ENCODE peak calls at places on chromosome 1, in seven cellular contexts. One of them, this sample, is unnamed.

GRCh38 chr1:154502066-154502741 is at the start of the genes SHE and TDRD10:
- DNase-seq in suprapubic skin: peak; percentile 73
- DNase-seq in prostate gland: no peak
- DNase-seq in heart right ventricle: peak; percentile 57
- DNase-seq in CD4-positive, CD25-positive, alpha-beta regulatory T cell: peak; percentile 7
- DNase-seq in aorta: peak; percentile 79
- DNase-seq in IMR-90: no peak
- DNase-seq in this sample: no peak

GRCh38 chr1:194133152-194133551 is 946.7 kb upstream of the B3GALT2 start:
- DNase-seq in suprapubic skin: no peak
- DNase-seq in prostate gland: no peak
- DNase-seq in heart right ventricle: no peak
- DNase-seq in CD4-positive, CD25-positive, alpha-beta regulatory T cell: no peak
- DNase-seq in aorta: no peak
- DNase-seq in IMR-90: no peak
- DNase-seq in this sample: no peak

GRCh38 chr1:208309771-208310170 is 65.6 kb upstream of the PLXNA2 start:
- DNase-seq in suprapubic skin: no peak
- DNase-seq in prostate gland: no peak
- DNase-seq in heart right ventricle: no peak
- DNase-seq in CD4-positive, CD25-positive, alpha-beta regulatory T cell: no peak
- DNase-seq in aorta: no peak
- DNase-seq in IMR-90: no peak
- DNase-seq in this sample: no peak

GRCh38 chr1:54490361-54491248 is 57.4 kb upstream of the ACOT11 start:
- DNase-seq in suprapubic skin: no peak
- DNase-seq in prostate gland: no peak
- DNase-seq in heart right ventricle: peak; percentile 20
- DNase-seq in CD4-positive, CD25-positive, alpha-beta regulatory T cell: no peak
- DNase-seq in aorta: no peak
- DNase-seq in IMR-90: no peak
- DNase-seq in this sample: no peak

GRCh38 chr1:26697978-26698849 is 2.4 kb downstream of the ARID1A start:
- DNase-seq in suprapubic skin: peak; percentile 64
- DNase-seq in prostate gland: peak; percentile 81
- DNase-seq in heart right ventricle: peak; percentile 67
- DNase-seq in CD4-positive, CD25-positive, alpha-beta regulatory T cell: peak; percentile 41
- DNase-seq in aorta: peak; percentile 77
- DNase-seq in IMR-90: peak; percentile 99
- DNase-seq in this sample: no peak

GRCh38 chr1:8462298-8462946 is 144.5 kb downstream of the SLC45A1 start:
- DNase-seq in suprapubic skin: no peak
- DNase-seq in prostate gland: peak; percentile 36
- DNase-seq in heart right ventricle: no peak
- DNase-seq in CD4-positive, CD25-positive, alpha-beta regulatory T cell: no peak
- DNase-seq in aorta: no peak
- DNase-seq in IMR-90: no peak
- DNase-seq in this sample: no peak

GRCh38 chr1:84300991-84301758 is at the start of gene SAMD13:
- DNase-seq in suprapubic skin: peak; percentile 79
- DNase-seq in prostate gland: peak; percentile 78
- DNase-seq in heart right ventricle: peak; percentile 84
- DNase-seq in CD4-positive, CD25-positive, alpha-beta regulatory T cell: peak; percentile 3
- DNase-seq in aorta: no peak
- DNase-seq in IMR-90: peak; percentile 69
- DNase-seq in this sample: no peak

GRCh38 chr1:58618303-58618702 is 41.3 kb upstream of the TACSTD2 start:
- DNase-seq in suprapubic skin: peak; percentile 75
- DNase-seq in prostate gland: peak; percentile 54
- DNase-seq in heart right ventricle: no peak
- DNase-seq in CD4-positive, CD25-positive, alpha-beta regulatory T cell: no peak
- DNase-seq in aorta: peak; percentile 79
- DNase-seq in IMR-90: peak; percentile 99
- DNase-seq in this sample: peak; percentile 4

GRCh38 chr1:25431495-25432363 is 1.0 kb downstream of the MACO1 start:
- DNase-seq in suprapubic skin: peak; percentile 66
- DNase-seq in prostate gland: peak; percentile 10
- DNase-seq in heart right ventricle: peak; percentile 20
- DNase-seq in CD4-positive, CD25-positive, alpha-beta regulatory T cell: peak; percentile 6
- DNase-seq in aorta: no peak
- DNase-seq in IMR-90: no peak
- DNase-seq in this sample: no peak

GRCh38 chr1:3465935-3466321 is 11.5 kb downstream of the ARHGEF16 start:
- DNase-seq in suprapubic skin: no peak
- DNase-seq in prostate gland: no peak
- DNase-seq in heart right ventricle: no peak
- DNase-seq in CD4-positive, CD25-positive, alpha-beta regulatory T cell: no peak
- DNase-seq in aorta: peak; percentile 57
- DNase-seq in IMR-90: no peak
- DNase-seq in this sample: no peak

GRCh38 chr1:15089244-15089992 is 64.1 kb upstream of the TMEM51 start:
- DNase-seq in suprapubic skin: no peak
- DNase-seq in prostate gland: peak; percentile 24
- DNase-seq in heart right ventricle: no peak
- DNase-seq in CD4-positive, CD25-positive, alpha-beta regulatory T cell: no peak
- DNase-seq in aorta: peak; percentile 34
- DNase-seq in IMR-90: no peak
- DNase-seq in this sample: no peak

GRCh38 chr1:207314836-207315235 is 6.6 kb upstream of the CD55 start:
- DNase-seq in suprapubic skin: no peak
- DNase-seq in prostate gland: no peak
- DNase-seq in heart right ventricle: no peak
- DNase-seq in CD4-positive, CD25-positive, alpha-beta regulatory T cell: no peak
- DNase-seq in aorta: no peak
- DNase-seq in IMR-90: peak; percentile 76
- DNase-seq in this sample: no peak

GRCh38 chr1:222909586-222909985 is 94.7 kb downstream of the DISP1 start:
- DNase-seq in suprapubic skin: no peak
- DNase-seq in prostate gland: no peak
- DNase-seq in heart right ventricle: peak; percentile 21
- DNase-seq in CD4-positive, CD25-positive, alpha-beta regulatory T cell: no peak
- DNase-seq in aorta: no peak
- DNase-seq in IMR-90: peak; percentile 72
- DNase-seq in this sample: no peak

GRCh38 chr1:171081220-171081993 is 9.3 kb upstream of the FMO3 start:
- DNase-seq in suprapubic skin: no peak
- DNase-seq in prostate gland: no peak
- DNase-seq in heart right ventricle: no peak
- DNase-seq in CD4-positive, CD25-positive, alpha-beta regulatory T cell: no peak
- DNase-seq in aorta: no peak
- DNase-seq in IMR-90: peak; percentile 64
- DNase-seq in this sample: no peak

GRCh38 chr1:14929547-14930223 is 223.9 kb upstream of the TMEM51 start:
- DNase-seq in suprapubic skin: no peak
- DNase-seq in prostate gland: peak; percentile 67
- DNase-seq in heart right ventricle: no peak
- DNase-seq in CD4-positive, CD25-positive, alpha-beta regulatory T cell: no peak
- DNase-seq in aorta: no peak
- DNase-seq in IMR-90: peak; percentile 86
- DNase-seq in this sample: no peak

GRCh38 chr1:3313579-3313955 is 140.9 kb upstream of the ARHGEF16 start:
- DNase-seq in suprapubic skin: peak; percentile 81
- DNase-seq in prostate gland: peak; percentile 81
- DNase-seq in heart right ventricle: peak; percentile 90
- DNase-seq in CD4-positive, CD25-positive, alpha-beta regulatory T cell: no peak
- DNase-seq in aorta: peak; percentile 97
- DNase-seq in IMR-90: peak; percentile 89
- DNase-seq in this sample: no peak

GRCh38 chr1:226656201-226656600 is 82.9 kb downstream of the ITPKB start:
- DNase-seq in suprapubic skin: no peak
- DNase-seq in prostate gland: no peak
- DNase-seq in heart right ventricle: no peak
- DNase-seq in CD4-positive, CD25-positive, alpha-beta regulatory T cell: no peak
- DNase-seq in aorta: peak; percentile 53
- DNase-seq in IMR-90: no peak
- DNase-seq in this sample: no peak

GRCh38 chr1:54407957-54408700 is 1.9 kb upstream of the SSBP3 start:
- DNase-seq in suprapubic skin: no peak
- DNase-seq in prostate gland: no peak
- DNase-seq in heart right ventricle: no peak
- DNase-seq in CD4-positive, CD25-positive, alpha-beta regulatory T cell: no peak
- DNase-seq in aorta: no peak
- DNase-seq in IMR-90: peak; percentile 89
- DNase-seq in this sample: no peak

GRCh38 chr1:205983925-205984725 is 19.1 kb downstream of the RAB7B start:
- DNase-seq in suprapubic skin: peak; percentile 77
- DNase-seq in prostate gland: peak; percentile 91
- DNase-seq in heart right ventricle: peak; percentile 71
- DNase-seq in CD4-positive, CD25-positive, alpha-beta regulatory T cell: no peak
- DNase-seq in aorta: peak; percentile 83
- DNase-seq in IMR-90: peak; percentile 55
- DNase-seq in this sample: no peak

GRCh38 chr1:98001764-98002163 is 80.9 kb upstream of the DPYD start:
- DNase-seq in suprapubic skin: no peak
- DNase-seq in prostate gland: no peak
- DNase-seq in heart right ventricle: no peak
- DNase-seq in CD4-positive, CD25-positive, alpha-beta regulatory T cell: no peak
- DNase-seq in aorta: no peak
- DNase-seq in IMR-90: peak; percentile 18
- DNase-seq in this sample: no peak

GRCh38 chr1:55893155-55893554 is 678.0 kb upstream of the USP24 start:
- DNase-seq in suprapubic skin: no peak
- DNase-seq in prostate gland: no peak
- DNase-seq in heart right ventricle: no peak
- DNase-seq in CD4-positive, CD25-positive, alpha-beta regulatory T cell: no peak
- DNase-seq in aorta: no peak
- DNase-seq in IMR-90: peak; percentile 61
- DNase-seq in this sample: no peak

GRCh38 chr1:226678701-226679100 is 60.4 kb downstream of the ITPKB start:
- DNase-seq in suprapubic skin: no peak
- DNase-seq in prostate gland: no peak
- DNase-seq in heart right ventricle: no peak
- DNase-seq in CD4-positive, CD25-positive, alpha-beta regulatory T cell: peak; percentile 39
- DNase-seq in aorta: no peak
- DNase-seq in IMR-90: no peak
- DNase-seq in this sample: no peak

GRCh38 chr1:47257224-47257623 is 25.2 kb upstream of the TAL1 start:
- DNase-seq in suprapubic skin: no peak
- DNase-seq in prostate gland: no peak
- DNase-seq in heart right ventricle: no peak
- DNase-seq in CD4-positive, CD25-positive, alpha-beta regulatory T cell: no peak
- DNase-seq in aorta: no peak
- DNase-seq in IMR-90: no peak
- DNase-seq in this sample: no peak

GRCh38 chr1:224616761-224617409 is 768 bp downstream of the CNIH3 start:
- DNase-seq in suprapubic skin: no peak
- DNase-seq in prostate gland: no peak
- DNase-seq in heart right ventricle: no peak
- DNase-seq in CD4-positive, CD25-positive, alpha-beta regulatory T cell: no peak
- DNase-seq in aorta: no peak
- DNase-seq in IMR-90: no peak
- DNase-seq in this sample: no peak

GRCh38 chr1:94475232-94475631 is 57.0 kb downstream of the ABCD3 start:
- DNase-seq in suprapubic skin: no peak
- DNase-seq in prostate gland: no peak
- DNase-seq in heart right ventricle: no peak
- DNase-seq in CD4-positive, CD25-positive, alpha-beta regulatory T cell: no peak
- DNase-seq in aorta: no peak
- DNase-seq in IMR-90: no peak
- DNase-seq in this sample: no peak

DNA sequence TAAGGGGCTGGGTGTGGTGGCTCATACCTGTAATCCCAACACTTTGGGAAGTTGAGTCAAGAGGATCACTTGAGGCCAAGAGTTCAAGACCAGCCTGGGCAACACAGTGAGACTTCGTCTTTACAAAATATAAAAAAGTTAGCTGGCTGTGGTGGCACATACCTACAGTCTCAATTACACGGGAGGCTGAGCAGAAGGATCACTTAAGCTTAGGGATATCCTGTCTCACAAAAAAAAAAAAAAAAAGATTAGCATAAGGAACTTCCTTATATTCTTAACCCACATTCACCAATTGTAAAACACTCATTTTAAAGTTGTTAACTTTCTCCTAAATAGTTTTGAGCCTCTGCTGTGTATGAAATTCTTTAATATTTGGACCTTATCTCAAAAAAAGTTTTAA is 53.1 kb downstream of the ABCD3 start:
- DNase-seq in suprapubic skin: no peak
- DNase-seq in prostate gland: no peak
- DNase-seq in heart right ventricle: no peak
- DNase-seq in CD4-positive, CD25-positive, alpha-beta regulatory T cell: no peak
- DNase-seq in aorta: no peak
- DNase-seq in IMR-90: no peak
- DNase-seq in this sample: no peak
- H3K27ac ChIP-seq in suprapubic skin: no peak overlapping the region
- H3K27ac ChIP-seq in prostate gland: no peak overlapping the region
- H3K27ac ChIP-seq in heart right ventricle: no peak overlapping the region
- H3K27ac ChIP-seq in CD4-positive, CD25-positive, alpha-beta regulatory T cell: no peak overlapping the region
- H3K27ac ChIP-seq in aorta: no peak overlapping the region
- H3K27ac ChIP-seq in IMR-90: no peak overlapping the region
- H3K27ac ChIP-seq in this sample: no peak overlapping the region

GRCh38 chr1:150259217-150259616 is 1.6 kb downstream of the CA14 start:
- DNase-seq in suprapubic skin: no peak
- DNase-seq in prostate gland: no peak
- DNase-seq in heart right ventricle: no peak
- DNase-seq in CD4-positive, CD25-positive, alpha-beta regulatory T cell: no peak
- DNase-seq in aorta: no peak
- DNase-seq in IMR-90: no peak
- DNase-seq in this sample: no peak

GRCh38 chr1:150259758-150260669 is 2.4 kb downstream of the CA14 start:
- DNase-seq in suprapubic skin: no peak
- DNase-seq in prostate gland: no peak
- DNase-seq in heart right ventricle: no peak
- DNase-seq in CD4-positive, CD25-positive, alpha-beta regulatory T cell: no peak
- DNase-seq in aorta: no peak
- DNase-seq in IMR-90: no peak
- DNase-seq in this sample: no peak

GRCh38 chr1:150261367-150261766 is 3.8 kb downstream of the CA14 start:
- DNase-seq in suprapubic skin: no peak
- DNase-seq in prostate gland: no peak
- DNase-seq in heart right ventricle: no peak
- DNase-seq in CD4-positive, CD25-positive, alpha-beta regulatory T cell: no peak
- DNase-seq in aorta: no peak
- DNase-seq in IMR-90: no peak
- DNase-seq in this sample: no peak

GRCh38 chr1:150262388-150263320 is 5.1 kb downstream of the CA14 start:
- DNase-seq in suprapubic skin: no peak
- DNase-seq in prostate gland: no peak
- DNase-seq in heart right ventricle: no peak
- DNase-seq in CD4-positive, CD25-positive, alpha-beta regulatory T cell: no peak
- DNase-seq in aorta: no peak
- DNase-seq in IMR-90: no peak
- DNase-seq in this sample: no peak

GRCh38 chr1:150263549-150263948 is 5.3 kb downstream of the APH1A start:
- DNase-seq in suprapubic skin: no peak
- DNase-seq in prostate gland: no peak
- DNase-seq in heart right ventricle: no peak
- DNase-seq in CD4-positive, CD25-positive, alpha-beta regulatory T cell: no peak
- DNase-seq in aorta: no peak
- DNase-seq in IMR-90: no peak
- DNase-seq in this sample: no peak
- H3K27ac ChIP-seq in suprapubic skin: no peak overlapping the region
- H3K27ac ChIP-seq in prostate gland: no peak overlapping the region
- H3K27ac ChIP-seq in heart right ventricle: no peak overlapping the region
- H3K27ac ChIP-seq in CD4-positive, CD25-positive, alpha-beta regulatory T cell: no peak overlapping the region
- H3K27ac ChIP-seq in aorta: no peak overlapping the region
- H3K27ac ChIP-seq in IMR-90: no peak overlapping the region
- H3K27ac ChIP-seq in this sample: no peak overlapping the region

GRCh38 chr1:33736496-33736895 is 127.4 kb upstream of the HMGB4 start:
- DNase-seq in suprapubic skin: no peak
- DNase-seq in prostate gland: no peak
- DNase-seq in heart right ventricle: no peak
- DNase-seq in CD4-positive, CD25-positive, alpha-beta regulatory T cell: no peak
- DNase-seq in aorta: no peak
- DNase-seq in IMR-90: no peak
- DNase-seq in this sample: no peak
- H3K27ac ChIP-seq in suprapubic skin: no peak overlapping the region
- H3K27ac ChIP-seq in prostate gland: no peak overlapping the region
- H3K27ac ChIP-seq in heart right ventricle: no peak overlapping the region
- H3K27ac ChIP-seq in CD4-positive, CD25-positive, alpha-beta regulatory T cell: no peak overlapping the region
- H3K27ac ChIP-seq in aorta: no peak overlapping the region
- H3K27ac ChIP-seq in IMR-90: no peak overlapping the region
- H3K27ac ChIP-seq in this sample: no peak overlapping the region

GRCh38 chr1:41622859-41623732 is 138.6 kb upstream of the EDN2 start:
- DNase-seq in suprapubic skin: no peak
- DNase-seq in prostate gland: no peak
- DNase-seq in heart right ventricle: no peak
- DNase-seq in CD4-positive, CD25-positive, alpha-beta regulatory T cell: no peak
- DNase-seq in aorta: no peak
- DNase-seq in IMR-90: peak; percentile 56
- DNase-seq in this sample: no peak
- H3K27ac ChIP-seq in suprapubic skin: no peak overlapping the region
- H3K27ac ChIP-seq in prostate gland: no peak overlapping the region
- H3K27ac ChIP-seq in heart right ventricle: no peak overlapping the region
- H3K27ac ChIP-seq in CD4-positive, CD25-positive, alpha-beta regulatory T cell: no peak overlapping the region
- H3K27ac ChIP-seq in aorta: no peak overlapping the region
- H3K27ac ChIP-seq in IMR-90: no peak overlapping the region
- H3K27ac ChIP-seq in this sample: no peak overlapping the region